ENCODE peak calls at places on chromosome 1, in seven cellular contexts. D, M, C, O, E, Z and L are unnamed samples.

GRCh38 chr1:83959824-83960441 is 39.0 kb downstream of the TTLL7 start:
- DNase-seq in E (no peak), M (no peak), O (peak), D (no peak), Z (no peak), C (no peak), L (no peak)

GRCh38 chr1:65059930-65060538 is 88.0 kb upstream of the AK4 start:
- DNase-seq in C (no peak), M (no peak), Z (no peak), O (no peak), D (no peak), E (peak), L (no peak)

GRCh38 chr1:58922302-58923089 is 138.6 kb upstream of the JUN start:
- DNase-seq in O (no peak), C (peak), D (no peak), M (no peak), Z (no peak), E (no peak), L (peak)

GRCh38 chr1:155392898-155393411 is 72.3 kb downstream of the RUSC1 start:
- DNase-seq in O (no peak), Z (no peak), C (no peak), D (no peak), E (no peak), M (no peak), L (no peak)

GRCh38 chr1:76933847-76934657 is 66.8 kb downstream of the ST6GALNAC5 start:
- DNase-seq in O (no peak), M (no peak), D (no peak), C (no peak), E (no peak), Z (no peak), L (no peak)

GRCh38 chr1:225578247-225578646 is 74.7 kb downstream of the ENAH start:
- DNase-seq in E (no peak), D (no peak), Z (no peak), M (no peak), C (no peak), O (no peak), L (no peak)

GRCh38 chr1:41465741-41466140 is 18.7 kb downstream of the EDN2 start:
- DNase-seq in E (no peak), C (no peak), Z (no peak), D (no peak), M (no peak), O (no peak), L (no peak)

GRCh38 chr1:15718199-15718601 is 17.9 kb upstream of the SLC25A34 start:
- DNase-seq in Z (no peak), E (no peak), M (no peak), C (no peak), D (no peak), O (no peak), L (no peak)

GRCh38 chr1:151472852-151473731 is 13.8 kb upstream of the POGZ start:
- DNase-seq in D (peak), O (no peak), Z (peak), M (no peak), C (peak), E (peak), L (peak)